ENCODE peak calls at places on chromosomes 6 and 20, in eight cellular contexts. One of them, this sample, is unnamed.

GRCh38 chr6:6409397-6410030 is 89.1 kb upstream of the F13A1 start:
- DNase-seq in activated T-helper 9 cell treated with anti-CD3 and anti-CD28 coated beads, Interleukin-2, amount 50 U/mL, for 16 hours: no peak
- DNase-seq in stimulated activated naive CD4-positive, alpha-beta T cell: no peak
- DNase-seq in HS-27A: no peak
- DNase-seq in GM20000: no peak
- DNase-seq in activated naive CD4-positive, alpha-beta T cell: no peak
- DNase-seq in stimulated activated CD4-positive, alpha-beta T cell treated with anti-CD3 and anti-CD28 coated beads, Interleukin-1b, Interleukin-23, amount 100 ng/mL, for 1 hour: no peak
- DNase-seq in A172: no peak
- DNase-seq in this sample: no peak

GRCh38 chr6:25170640-25171039 is 108.5 kb upstream of the CARMIL1 start:
- DNase-seq in activated T-helper 9 cell treated with anti-CD3 and anti-CD28 coated beads, Interleukin-2, amount 50 U/mL, for 16 hours: no peak
- DNase-seq in stimulated activated naive CD4-positive, alpha-beta T cell: no peak
- DNase-seq in HS-27A: no peak
- DNase-seq in GM20000: no peak
- DNase-seq in activated naive CD4-positive, alpha-beta T cell: no peak
- DNase-seq in stimulated activated CD4-positive, alpha-beta T cell treated with anti-CD3 and anti-CD28 coated beads, Interleukin-1b, Interleukin-23, amount 100 ng/mL, for 1 hour: no peak
- DNase-seq in A172: no peak
- DNase-seq in this sample: no peak

GRCh38 chr6:159819932-159820640 is 20.0 kb downstream of the PNLDC1 start:
- DNase-seq in activated T-helper 9 cell treated with anti-CD3 and anti-CD28 coated beads, Interleukin-2, amount 50 U/mL, for 16 hours: no peak
- DNase-seq in stimulated activated naive CD4-positive, alpha-beta T cell: peak
- DNase-seq in HS-27A: no peak
- DNase-seq in GM20000: peak
- DNase-seq in activated naive CD4-positive, alpha-beta T cell: no peak
- DNase-seq in stimulated activated CD4-positive, alpha-beta T cell treated with anti-CD3 and anti-CD28 coated beads, Interleukin-1b, Interleukin-23, amount 100 ng/mL, for 1 hour: no peak
- DNase-seq in A172: no peak
- DNase-seq in this sample: no peak

GRCh38 chr20:51661609-51662178 is 106.5 kb downstream of the ATP9A start:
- DNase-seq in activated T-helper 9 cell treated with anti-CD3 and anti-CD28 coated beads, Interleukin-2, amount 50 U/mL, for 16 hours: peak
- DNase-seq in stimulated activated naive CD4-positive, alpha-beta T cell: no peak
- DNase-seq in HS-27A: no peak
- DNase-seq in GM20000: peak
- DNase-seq in activated naive CD4-positive, alpha-beta T cell: no peak
- DNase-seq in stimulated activated CD4-positive, alpha-beta T cell treated with anti-CD3 and anti-CD28 coated beads, Interleukin-1b, Interleukin-23, amount 100 ng/mL, for 1 hour: no peak
- DNase-seq in A172: peak
- DNase-seq in this sample: no peak

GRCh38 chr6:14031516-14031915 is 86.1 kb upstream of the CD83 start:
- DNase-seq in activated T-helper 9 cell treated with anti-CD3 and anti-CD28 coated beads, Interleukin-2, amount 50 U/mL, for 16 hours: no peak
- DNase-seq in stimulated activated naive CD4-positive, alpha-beta T cell: no peak
- DNase-seq in HS-27A: no peak
- DNase-seq in GM20000: no peak
- DNase-seq in activated naive CD4-positive, alpha-beta T cell: no peak
- DNase-seq in stimulated activated CD4-positive, alpha-beta T cell treated with anti-CD3 and anti-CD28 coated beads, Interleukin-1b, Interleukin-23, amount 100 ng/mL, for 1 hour: no peak
- DNase-seq in A172: peak
- DNase-seq in this sample: no peak

GRCh38 chr6:77092971-77093370 is 370.3 kb downstream of the HTR1B start:
- DNase-seq in activated T-helper 9 cell treated with anti-CD3 and anti-CD28 coated beads, Interleukin-2, amount 50 U/mL, for 16 hours: no peak
- DNase-seq in stimulated activated naive CD4-positive, alpha-beta T cell: no peak
- DNase-seq in HS-27A: peak
- DNase-seq in GM20000: no peak
- DNase-seq in activated naive CD4-positive, alpha-beta T cell: no peak
- DNase-seq in stimulated activated CD4-positive, alpha-beta T cell treated with anti-CD3 and anti-CD28 coated beads, Interleukin-1b, Interleukin-23, amount 100 ng/mL, for 1 hour: no peak
- DNase-seq in A172: no peak
- DNase-seq in this sample: no peak

GRCh38 chr6:117795234-117795633 is 111.8 kb upstream of the SLC35F1 start:
- DNase-seq in activated T-helper 9 cell treated with anti-CD3 and anti-CD28 coated beads, Interleukin-2, amount 50 U/mL, for 16 hours: no peak
- DNase-seq in stimulated activated naive CD4-positive, alpha-beta T cell: no peak
- DNase-seq in HS-27A: no peak
- DNase-seq in GM20000: no peak
- DNase-seq in activated naive CD4-positive, alpha-beta T cell: no peak
- DNase-seq in stimulated activated CD4-positive, alpha-beta T cell treated with anti-CD3 and anti-CD28 coated beads, Interleukin-1b, Interleukin-23, amount 100 ng/mL, for 1 hour: no peak
- DNase-seq in A172: no peak
- DNase-seq in this sample: no peak

GRCh38 chr6:56335733-56336132 is 88.4 kb upstream of the COL21A1 start:
- DNase-seq in activated T-helper 9 cell treated with anti-CD3 and anti-CD28 coated beads, Interleukin-2, amount 50 U/mL, for 16 hours: no peak
- DNase-seq in stimulated activated naive CD4-positive, alpha-beta T cell: no peak
- DNase-seq in HS-27A: no peak
- DNase-seq in GM20000: no peak
- DNase-seq in activated naive CD4-positive, alpha-beta T cell: no peak
- DNase-seq in stimulated activated CD4-positive, alpha-beta T cell treated with anti-CD3 and anti-CD28 coated beads, Interleukin-1b, Interleukin-23, amount 100 ng/mL, for 1 hour: no peak
- DNase-seq in A172: peak
- DNase-seq in this sample: no peak

GRCh38 chr6:26502169-26502568 is 2.1 kb downstream of the BTN1A1 start:
- DNase-seq in activated T-helper 9 cell treated with anti-CD3 and anti-CD28 coated beads, Interleukin-2, amount 50 U/mL, for 16 hours: no peak
- DNase-seq in stimulated activated naive CD4-positive, alpha-beta T cell: no peak
- DNase-seq in HS-27A: no peak
- DNase-seq in GM20000: no peak
- DNase-seq in activated naive CD4-positive, alpha-beta T cell: no peak
- DNase-seq in stimulated activated CD4-positive, alpha-beta T cell treated with anti-CD3 and anti-CD28 coated beads, Interleukin-1b, Interleukin-23, amount 100 ng/mL, for 1 hour: no peak
- DNase-seq in A172: no peak
- DNase-seq in this sample: no peak

GRCh38 chr6:112228480-112229332 is 25.7 kb downstream of the LAMA4 start:
- DNase-seq in activated T-helper 9 cell treated with anti-CD3 and anti-CD28 coated beads, Interleukin-2, amount 50 U/mL, for 16 hours: no peak
- DNase-seq in stimulated activated naive CD4-positive, alpha-beta T cell: no peak
- DNase-seq in HS-27A: no peak
- DNase-seq in GM20000: no peak
- DNase-seq in activated naive CD4-positive, alpha-beta T cell: no peak
- DNase-seq in stimulated activated CD4-positive, alpha-beta T cell treated with anti-CD3 and anti-CD28 coated beads, Interleukin-1b, Interleukin-23, amount 100 ng/mL, for 1 hour: no peak
- DNase-seq in A172: no peak
- DNase-seq in this sample: no peak

This sample was measured in stimulated activated CD8-positive, alpha-beta memory T cell treated with anti-CD3 and anti-CD28 coated beads, Interleukin-2, amount 100 ng/mL, for 1 hour.